ENCODE peak calls at places on chromosomes 16 and 17, in eight cellular contexts. D is hepatocyte; S is T-cell; W is sciatic nerve; M is stimulated activated CD8-positive, alpha-beta memory T cell treated with anti-CD3 and anti-CD28 coated beads, Interleukin-15, amount 100 ng/mL, for 24 hours; H is HEK293T; L is GDM1; T is NAMALWA. G is an unnamed sample.

GRCh38 chr17:7889166-7889584 is 586 bp downstream of the CHD3 start:
- DNase-seq in M (no peak), H (peak), W (peak), D (peak), T (no peak), L (peak), S (no peak), G (peak)

GRCh38 chr17:40451420-40451819 is 8.2 kb downstream of the IGFBP4 start:
- DNase-seq in W (peak), D (peak), S (no peak), T (no peak), L (no peak), M (no peak), H (no peak), G (no peak)

GRCh38 chr17:8896087-8896486 is 28.6 kb upstream of the PIK3R6 start:
- DNase-seq in S (no peak), W (no peak), M (no peak), D (no peak), T (no peak), H (no peak), L (no peak), G (no peak)

GRCh38 chr17:57541472-57542394 is 203.4 kb downstream of the CCDC182 start:
- DNase-seq in M (no peak), L (no peak), D (peak), W (no peak), H (peak), S (no peak), T (no peak), G (no peak)

GRCh38 chr16:66858740-66859396 is 14.7 kb downstream of the CA7 start:
- DNase-seq in S (no peak), D (no peak), H (no peak), M (no peak), W (no peak), L (no peak), T (no peak), G (no peak)

GRCh38 chr16:13056607-13057006 is 155.2 kb downstream of the SHISA9 start:
- DNase-seq in L (no peak), H (no peak), T (no peak), S (no peak), W (no peak), D (no peak), M (no peak), G (no peak)

GRCh38 chr17:42536372-42537155 is 523 bp downstream of the NAGLU start:
- DNase-seq in D (peak), L (peak), M (peak), T (peak), S (peak), H (peak), W (peak), G (peak)

GRCh38 chr17:41863074-41863843 is 2.0 kb downstream of the KLHL11 start:
- DNase-seq in T (no peak), S (peak), L (no peak), H (no peak), M (no peak), W (no peak), D (no peak), G (peak)

GRCh38 chr17:66784621-66785364 is 50.1 kb upstream of the CACNG5 start:
- DNase-seq in S (no peak), L (no peak), W (no peak), D (no peak), T (no peak), M (no peak), H (no peak), G (no peak)

GRCh38 chr17:44200478-44201155 is 933 bp upstream of the ATXN7L3 start:
- DNase-seq in S (no peak), T (no peak), W (no peak), H (no peak), L (no peak), M (no peak), D (peak), G (no peak)

GRCh38 chr16:76207270-76207669 is 69.9 kb upstream of the CNTNAP4 start:
- DNase-seq in L (no peak), M (no peak), H (no peak), T (no peak), S (no peak), D (no peak), W (no peak), G (no peak)

GRCh38 chr17:39012725-39013124 is 45.5 kb upstream of the FBXO47 start:
- DNase-seq in M (no peak), W (no peak), L (no peak), H (no peak), T (no peak), D (no peak), S (no peak), G (no peak)

GRCh38 chr16:106623-107324 is 28.7 kb downstream of the MPG start:
- DNase-seq in M (peak), T (peak), W (no peak), D (peak), L (peak), H (peak), S (peak), G (peak)

GRCh38 chr17:18246880-18247612 is 11.5 kb downstream of the FLII start:
- DNase-seq in W (peak), M (no peak), L (no peak), S (no peak), H (peak), D (peak), T (peak), G (no peak)

GRCh38 chr17:47670064-47670463 is 20.3 kb downstream of the KPNB1 start:
- DNase-seq in T (no peak), D (no peak), H (no peak), M (no peak), L (peak), W (no peak), S (no peak), G (no peak)

GRCh38 chr17:83080641-83081560 is 1.5 kb downstream of the METRNL start:
- DNase-seq in S (peak), T (peak), W (no peak), H (peak), M (no peak), D (peak), L (no peak), G (no peak)

GRCh38 chr16:11963706-11964105 is 1.3 kb upstream of the TNFRSF17 start:
- DNase-seq in S (no peak), T (no peak), D (no peak), M (no peak), H (no peak), L (no peak), W (no peak), G (no peak)

GRCh38 chr17:46785696-46786095 is 32.8 kb downstream of the WNT3 start:
- DNase-seq in T (no peak), W (no peak), D (peak), L (no peak), S (no peak), H (no peak), M (no peak), G (no peak)

GRCh38 chr17:81870155-81870977 is 771 bp downstream of the ARHGDIA start:
- DNase-seq in D (peak), S (no peak), T (peak), L (no peak), W (no peak), M (peak), H (no peak), G (peak)